ENCODE peak calls at places on chromosome 6, in four cellular contexts. One of them, this sample, is unnamed.
A peak's percentile ranks its signal among the peaks of the same experiment; 100 is the strongest.

GRCh38 chr6:99334526-99335127 is 14.8 kb downstream of the FAXC start:
- DNase-seq in tibial artery: no peak
- DNase-seq in mucosa of descending colon: no peak
- DNase-seq in transverse colon: no peak
- DNase-seq in this sample: no peak

GRCh38 chr6:32615885-32616532 is 21.2 kb upstream of the HLA-DQA1 start:
- DNase-seq in mucosa of descending colon: no peak
- DNase-seq in tibial artery: no peak
- DNase-seq in transverse colon: no peak
- DNase-seq in this sample: no peak

GRCh38 chr6:111423055-111423633 is 59.9 kb downstream of the REV3L start:
- DNase-seq in mucosa of descending colon: no peak
- DNase-seq in transverse colon: no peak
- DNase-seq in tibial artery: no peak
- DNase-seq in this sample: no peak

GRCh38 chr6:118207947-118208346 is 300.9 kb downstream of the SLC35F1 start:
- DNase-seq in tibial artery: no peak
- DNase-seq in transverse colon: no peak
- DNase-seq in mucosa of descending colon: no peak
- DNase-seq in this sample: no peak

GRCh38 chr6:16305788-16306187 is 67.4 kb downstream of the GMPR start:
- DNase-seq in mucosa of descending colon: no peak
- DNase-seq in transverse colon: no peak
- DNase-seq in tibial artery: no peak
- DNase-seq in this sample: no peak

GRCh38 chr6:163438940-163439335 is 24.4 kb downstream of the QKI start:
- DNase-seq in tibial artery: peak; percentile 59
- DNase-seq in transverse colon: peak; percentile 53
- DNase-seq in mucosa of descending colon: peak; percentile 52
- DNase-seq in this sample: peak; percentile 16

GRCh38 chr6:106444777-106445507 is 84.4 kb downstream of the CRYBG1 start:
- DNase-seq in transverse colon: no peak
- DNase-seq in tibial artery: no peak
- DNase-seq in mucosa of descending colon: no peak
- DNase-seq in this sample: peak; percentile 54

GRCh38 chr6:159075506-159076100 is 30.8 kb upstream of the TAGAP start:
- DNase-seq in mucosa of descending colon: no peak
- DNase-seq in transverse colon: no peak
- DNase-seq in tibial artery: peak; percentile 40
- DNase-seq in this sample: peak; percentile 42

GRCh38 chr6:109455502-109456282 is at the start of gene MICAL1:
- DNase-seq in tibial artery: peak; percentile 75
- DNase-seq in transverse colon: peak; percentile 90
- DNase-seq in mucosa of descending colon: peak; percentile 93
- DNase-seq in this sample: peak; percentile 60

GRCh38 chr6:53805016-53805415 is 10.2 kb downstream of the LRRC1 start:
- DNase-seq in transverse colon: no peak
- DNase-seq in mucosa of descending colon: no peak
- DNase-seq in tibial artery: no peak
- DNase-seq in this sample: no peak

GRCh38 chr6:151240861-151241642 is 1.3 kb downstream of the AKAP12 start:
- DNase-seq in transverse colon: peak; percentile 28
- DNase-seq in mucosa of descending colon: peak; percentile 33
- DNase-seq in tibial artery: peak; percentile 50
- DNase-seq in this sample: peak; percentile 50

GRCh38 chr6:150118642-150119041 is 24.2 kb upstream of the PPP1R14C start:
- DNase-seq in transverse colon: no peak
- DNase-seq in tibial artery: no peak
- DNase-seq in mucosa of descending colon: no peak
- DNase-seq in this sample: no peak

DNA sequence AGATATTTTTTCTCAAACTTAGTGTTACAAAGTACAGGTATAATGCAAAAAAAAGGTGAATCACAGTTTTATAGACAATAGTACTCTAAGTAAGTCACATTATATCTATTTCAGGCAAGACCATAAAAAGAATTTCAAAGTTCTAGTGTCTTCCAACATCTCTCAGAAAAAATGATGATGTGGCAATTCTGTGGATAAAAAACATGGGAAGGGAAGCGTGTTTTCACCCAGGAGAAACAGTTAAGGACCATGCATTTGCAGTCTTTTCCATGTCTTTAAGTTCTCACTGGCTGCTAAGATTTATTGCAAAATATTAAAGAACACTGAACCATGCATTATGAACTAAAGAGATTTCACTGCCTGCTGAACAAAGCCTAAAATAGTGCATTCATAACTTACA is 1.8 kb downstream of the SSR1 start:
- DNase-seq in mucosa of descending colon: no peak
- DNase-seq in transverse colon: no peak
- DNase-seq in tibial artery: no peak
- DNase-seq in this sample: no peak
- H3K4me1 ChIP-seq in mucosa of descending colon: peaks cover 25% of the 10 kb centered on the region
- H3K4me1 ChIP-seq in transverse colon: peaks cover 33% of the 10 kb centered on the region
- H3K4me1 ChIP-seq in tibial artery: no peaks in the 10 kb centered on the region
- H3K4me1 ChIP-seq in this sample: peaks cover 47% of the 10 kb centered on the region

DNA sequence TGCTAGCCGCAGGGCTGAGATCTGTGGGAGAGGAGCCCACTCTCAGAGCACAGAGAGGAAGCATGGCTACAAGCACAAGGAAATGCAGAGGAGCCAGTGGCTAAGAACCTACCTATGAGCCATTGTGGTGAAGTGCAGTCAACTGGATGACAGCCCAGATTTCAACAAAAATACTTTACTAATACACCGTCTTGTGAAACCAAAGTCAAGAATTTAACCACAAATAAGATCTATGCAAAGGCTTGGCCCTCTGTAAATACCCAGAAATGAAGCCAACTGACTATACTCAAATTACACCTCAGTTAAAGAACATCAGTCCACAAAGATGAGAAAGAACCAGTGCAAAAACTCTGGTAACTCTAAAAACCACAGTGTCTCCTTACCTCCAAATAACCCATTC is 40.1 kb upstream of the PTCHD4 start:
- DNase-seq in tibial artery: no peak
- DNase-seq in mucosa of descending colon: no peak
- DNase-seq in transverse colon: no peak
- DNase-seq in this sample: no peak
- H3K4me1 ChIP-seq in tibial artery: no peaks in the 10 kb centered on the region
- H3K4me1 ChIP-seq in mucosa of descending colon: no peaks in the 10 kb centered on the region
- H3K4me1 ChIP-seq in transverse colon: no peaks in the 10 kb centered on the region
- H3K4me1 ChIP-seq in this sample: no peaks in the 10 kb centered on the region

GRCh38 chr6:33694977-33695376 is 16.5 kb downstream of the UQCC2 start:
- DNase-seq in tibial artery: no peak
- DNase-seq in transverse colon: no peak
- DNase-seq in mucosa of descending colon: no peak
- DNase-seq in this sample: no peak

GRCh38 chr6:33692078-33692759 is 19.3 kb downstream of the UQCC2 start:
- DNase-seq in transverse colon: no peak
- DNase-seq in mucosa of descending colon: no peak
- DNase-seq in tibial artery: no peak
- DNase-seq in this sample: no peak

GRCh38 chr6:33694401-33694931 is 17.0 kb downstream of the UQCC2 start:
- DNase-seq in transverse colon: no peak
- DNase-seq in mucosa of descending colon: no peak
- DNase-seq in tibial artery: no peak
- DNase-seq in this sample: no peak

GRCh38 chr6:33692760-33693158 is 18.7 kb downstream of the UQCC2 start:
- DNase-seq in transverse colon: peak; percentile 67
- DNase-seq in tibial artery: no peak
- DNase-seq in mucosa of descending colon: peak; percentile 61
- DNase-seq in this sample: no peak

DNA sequence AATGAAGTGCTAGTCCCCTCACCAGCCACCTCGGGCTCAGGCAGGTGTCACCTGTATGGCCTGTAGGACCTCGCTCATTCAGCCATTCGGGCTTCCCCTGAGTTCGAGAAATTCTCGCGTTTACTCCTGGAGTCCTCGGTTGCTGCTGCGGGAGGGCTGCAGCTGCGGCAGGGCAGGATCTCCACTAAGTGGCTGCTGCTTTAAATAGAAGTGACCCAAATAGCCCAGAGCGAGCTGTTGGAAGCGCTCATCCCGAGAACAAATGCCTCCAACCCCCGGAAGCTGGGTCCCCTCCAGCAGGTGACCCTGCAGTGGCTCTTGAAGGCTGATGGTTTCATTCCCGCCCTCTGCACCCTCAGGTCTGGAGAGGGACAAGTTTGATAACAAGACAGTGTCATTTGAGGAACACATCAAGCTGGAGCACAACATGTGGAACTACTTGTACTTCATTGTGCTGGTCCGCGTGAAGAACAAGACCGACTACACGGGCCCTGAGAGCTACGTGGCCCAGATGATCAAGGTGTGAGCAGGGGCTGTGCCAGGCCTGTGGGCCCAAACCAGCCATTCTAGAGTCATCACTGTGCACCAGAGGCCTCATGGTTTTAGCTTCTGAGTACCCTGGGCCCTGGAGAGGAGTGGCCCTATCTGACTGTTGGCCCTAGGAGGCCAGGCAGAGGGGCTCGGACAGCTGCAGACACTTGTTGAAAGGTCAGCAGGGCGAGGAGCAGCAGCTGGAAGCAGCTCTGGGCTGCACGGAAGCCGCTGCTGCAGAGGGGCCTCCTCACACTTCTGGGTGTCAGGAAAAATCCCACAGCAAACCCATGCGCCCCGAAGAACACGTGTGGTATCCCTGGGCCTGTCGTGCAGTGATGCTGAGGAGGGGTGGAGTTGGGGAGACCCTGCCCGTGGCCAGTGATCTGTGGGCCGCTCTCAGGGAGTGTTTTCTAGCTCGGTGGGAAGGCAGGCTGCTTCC is 18.0 kb downstream of the UQCC2 start:
- DNase-seq in transverse colon: no peak
- DNase-seq in tibial artery: no peak
- DNase-seq in mucosa of descending colon: no peak
- DNase-seq in this sample: no peak
- H3K4me1 ChIP-seq in transverse colon: peaks cover 27% of the 10 kb centered on the region
- H3K4me1 ChIP-seq in tibial artery: no peaks in the 10 kb centered on the region
- H3K4me1 ChIP-seq in mucosa of descending colon: peaks cover 2% of the 10 kb centered on the region
- H3K4me1 ChIP-seq in this sample: peaks cover 8% of the 10 kb centered on the region

GRCh38 chr6:40932366-40932765 is 106.7 kb downstream of the UNC5CL start:
- DNase-seq in mucosa of descending colon: no peak
- DNase-seq in transverse colon: no peak
- DNase-seq in tibial artery: no peak
- DNase-seq in this sample: no peak

GRCh38 chr6:40931927-40932326 is 107.1 kb downstream of the UNC5CL start:
- DNase-seq in tibial artery: no peak
- DNase-seq in mucosa of descending colon: no peak
- DNase-seq in transverse colon: no peak
- DNase-seq in this sample: no peak

GRCh38 chr6:40930555-40930954 is 108.5 kb downstream of the UNC5CL start:
- DNase-seq in mucosa of descending colon: peak; percentile 29
- DNase-seq in tibial artery: no peak
- DNase-seq in transverse colon: peak; percentile 14
- DNase-seq in this sample: peak; percentile 53

GRCh38 chr6:40933864-40934263 is 105.2 kb downstream of the UNC5CL start:
- DNase-seq in mucosa of descending colon: no peak
- DNase-seq in tibial artery: no peak
- DNase-seq in transverse colon: no peak
- DNase-seq in this sample: no peak

GRCh38 chr6:40932953-40933352 is 106.1 kb downstream of the UNC5CL start:
- DNase-seq in transverse colon: no peak
- DNase-seq in mucosa of descending colon: no peak
- DNase-seq in tibial artery: no peak
- DNase-seq in this sample: no peak
- H3K4me1 ChIP-seq in transverse colon: no peaks in the 10 kb centered on the region
- H3K4me1 ChIP-seq in mucosa of descending colon: no peaks in the 10 kb centered on the region
- H3K4me1 ChIP-seq in tibial artery: no peaks in the 10 kb centered on the region
- H3K4me1 ChIP-seq in this sample: peaks cover 8% of the 10 kb centered on the region

GRCh38 chr6:41573268-41573667 is 27.1 kb downstream of the FOXP4 start:
- DNase-seq in mucosa of descending colon: no peak
- DNase-seq in transverse colon: no peak
- DNase-seq in tibial artery: no peak
- DNase-seq in this sample: no peak
- H3K4me1 ChIP-seq in mucosa of descending colon: peaks cover 5% of the 10 kb centered on the region
- H3K4me1 ChIP-seq in transverse colon: peaks cover 29% of the 10 kb centered on the region
- H3K4me1 ChIP-seq in tibial artery: peaks cover 6% of the 10 kb centered on the region
- H3K4me1 ChIP-seq in this sample: peaks cover 68% of the 10 kb centered on the region

GRCh38 chr6:13480631-13481501 is 6.5 kb downstream of the GFOD1 start:
- DNase-seq in tibial artery: no peak
- DNase-seq in transverse colon: no peak
- DNase-seq in mucosa of descending colon: no peak
- DNase-seq in this sample: no peak

GRCh38 chr6:13484138-13484708 is 3.2 kb downstream of the GFOD1 start:
- DNase-seq in tibial artery: no peak
- DNase-seq in transverse colon: no peak
- DNase-seq in mucosa of descending colon: no peak
- DNase-seq in this sample: no peak

GRCh38 chr6:13478525-13478962 is 8.9 kb downstream of the GFOD1 start:
- DNase-seq in transverse colon: no peak
- DNase-seq in tibial artery: no peak
- DNase-seq in mucosa of descending colon: no peak
- DNase-seq in this sample: no peak

GRCh38 chr6:13479206-13479797 is 8.1 kb downstream of the GFOD1 start:
- DNase-seq in transverse colon: no peak
- DNase-seq in mucosa of descending colon: no peak
- DNase-seq in tibial artery: no peak
- DNase-seq in this sample: no peak

GRCh38 chr6:13479971-13480434 is 7.4 kb downstream of the GFOD1 start:
- DNase-seq in transverse colon: no peak
- DNase-seq in mucosa of descending colon: no peak
- DNase-seq in tibial artery: no peak
- DNase-seq in this sample: no peak
- H3K4me1 ChIP-seq in transverse colon: peaks cover 18% of the 10 kb centered on the region
- H3K4me1 ChIP-seq in mucosa of descending colon: peaks cover 2% of the 10 kb centered on the region
- H3K4me1 ChIP-seq in tibial artery: no peaks in the 10 kb centered on the region
- H3K4me1 ChIP-seq in this sample: no peaks in the 10 kb centered on the region

GRCh38 chr6:44122821-44123220 is 4.4 kb downstream of the MRPL14 start:
- DNase-seq in mucosa of descending colon: no peak
- DNase-seq in transverse colon: no peak
- DNase-seq in tibial artery: no peak
- DNase-seq in this sample: no peak

GRCh38 chr6:44119704-44120262 is 7.5 kb downstream of the MRPL14 start:
- DNase-seq in tibial artery: no peak
- DNase-seq in transverse colon: no peak
- DNase-seq in mucosa of descending colon: no peak
- DNase-seq in this sample: no peak

GRCh38 chr6:44126320-44127149 is 717 bp downstream of the MRPL14 start:
- DNase-seq in transverse colon: peak; percentile 60
- DNase-seq in mucosa of descending colon: peak; percentile 72
- DNase-seq in tibial artery: peak; percentile 30
- DNase-seq in this sample: peak; percentile 54

GRCh38 chr6:44120692-44121443 is 6.4 kb downstream of the MRPL14 start:
- DNase-seq in transverse colon: no peak
- DNase-seq in tibial artery: no peak
- DNase-seq in mucosa of descending colon: no peak
- DNase-seq in this sample: no peak

DNA sequence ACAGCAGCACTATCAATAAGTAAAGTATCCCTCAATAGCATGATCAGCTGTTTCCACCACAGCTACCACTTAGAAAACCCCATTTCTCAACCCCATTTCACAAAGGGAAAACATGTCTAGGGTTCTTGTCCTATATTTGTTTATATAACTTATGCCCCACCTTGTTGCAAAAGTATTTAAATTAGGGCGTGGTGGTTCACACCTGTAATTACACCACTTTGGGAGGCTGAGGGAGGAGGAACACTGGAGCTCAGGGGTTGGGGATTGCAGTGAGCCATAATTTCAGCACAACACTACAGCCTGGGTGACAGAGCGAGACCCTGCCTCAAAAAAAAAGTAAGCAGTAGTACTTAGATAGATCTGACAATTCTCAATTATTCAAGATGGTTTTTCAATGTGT is 3.7 kb downstream of the MRPL14 start:
- DNase-seq in transverse colon: no peak
- DNase-seq in mucosa of descending colon: no peak
- DNase-seq in tibial artery: no peak
- DNase-seq in this sample: no peak
- H3K4me1 ChIP-seq in transverse colon: peaks cover 79% of the 10 kb centered on the region
- H3K4me1 ChIP-seq in mucosa of descending colon: peaks cover 45% of the 10 kb centered on the region
- H3K4me1 ChIP-seq in tibial artery: no peaks in the 10 kb centered on the region
- H3K4me1 ChIP-seq in this sample: peaks cover 77% of the 10 kb centered on the region